ENCODE peak calls at places on chromosomes 3 and 15, in nine cellular contexts. One of them, this sample, is unnamed.

GRCh38 chr3:174936590-174936989 is 77.5 kb downstream of the NAALADL2 start:
- DNase-seq in brain microvascular endothelial cell: no peak
- DNase-seq in keratinocyte: no peak
- DNase-seq in ovary: no peak
- DNase-seq in GM23338: no peak
- DNase-seq in lung: no peak
- DNase-seq in SJSA1: no peak
- DNase-seq in esophagus squamous epithelium: no peak
- DNase-seq in A549: no peak
- DNase-seq in this sample: no peak

GRCh38 chr3:46668116-46668515 is 25.4 kb downstream of the ALS2CL start:
- DNase-seq in brain microvascular endothelial cell: no peak
- DNase-seq in keratinocyte: no peak
- DNase-seq in ovary: no peak
- DNase-seq in GM23338: no peak
- DNase-seq in lung: no peak
- DNase-seq in SJSA1: no peak
- DNase-seq in esophagus squamous epithelium: no peak
- DNase-seq in A549: no peak
- DNase-seq in this sample: no peak

GRCh38 chr3:128222771-128223386 is 69.6 kb downstream of the EEFSEC start:
- DNase-seq in brain microvascular endothelial cell: no peak
- DNase-seq in keratinocyte: no peak
- DNase-seq in ovary: no peak
- DNase-seq in GM23338: no peak
- DNase-seq in lung: no peak
- DNase-seq in SJSA1: no peak
- DNase-seq in esophagus squamous epithelium: no peak
- DNase-seq in A549: no peak
- DNase-seq in this sample: no peak

GRCh38 chr3:123385981-123386380 is 62.9 kb downstream of the ADCY5 start:
- DNase-seq in brain microvascular endothelial cell: no peak
- DNase-seq in keratinocyte: no peak
- DNase-seq in ovary: no peak
- DNase-seq in GM23338: no peak
- DNase-seq in lung: no peak
- DNase-seq in SJSA1: peak
- DNase-seq in esophagus squamous epithelium: no peak
- DNase-seq in A549: no peak
- DNase-seq in this sample: no peak

GRCh38 chr15:92801412-92801773 is 98.7 kb upstream of the CHD2 start:
- DNase-seq in brain microvascular endothelial cell: peak
- DNase-seq in keratinocyte: no peak
- DNase-seq in ovary: peak
- DNase-seq in GM23338: no peak
- DNase-seq in lung: no peak
- DNase-seq in SJSA1: peak
- DNase-seq in esophagus squamous epithelium: no peak
- DNase-seq in A549: no peak
- DNase-seq in this sample: no peak

GRCh38 chr3:21533047-21533446 is 218.0 kb downstream of the ZNF385D start:
- DNase-seq in brain microvascular endothelial cell: no peak
- DNase-seq in keratinocyte: no peak
- DNase-seq in ovary: no peak
- DNase-seq in GM23338: no peak
- DNase-seq in lung: no peak
- DNase-seq in SJSA1: no peak
- DNase-seq in esophagus squamous epithelium: no peak
- DNase-seq in A549: no peak
- DNase-seq in this sample: no peak

GRCh38 chr15:66390670-66391069 is 4.0 kb downstream of the MAP2K1 start:
- DNase-seq in brain microvascular endothelial cell: no peak
- DNase-seq in keratinocyte: peak
- DNase-seq in ovary: no peak
- DNase-seq in GM23338: no peak
- DNase-seq in lung: no peak
- DNase-seq in SJSA1: no peak
- DNase-seq in esophagus squamous epithelium: no peak
- DNase-seq in A549: no peak
- DNase-seq in this sample: peak

GRCh38 chr3:58214484-58215316 is 3.9 kb upstream of the DNASE1L3 start:
- DNase-seq in brain microvascular endothelial cell: peak
- DNase-seq in keratinocyte: peak
- DNase-seq in ovary: no peak
- DNase-seq in GM23338: peak
- DNase-seq in lung: no peak
- DNase-seq in SJSA1: no peak
- DNase-seq in esophagus squamous epithelium: no peak
- DNase-seq in A549: no peak
- DNase-seq in this sample: peak

GRCh38 chr15:90479656-90480055 is 50.1 kb upstream of the CRTC3 start:
- DNase-seq in brain microvascular endothelial cell: peak
- DNase-seq in keratinocyte: peak
- DNase-seq in ovary: no peak
- DNase-seq in GM23338: no peak
- DNase-seq in lung: peak
- DNase-seq in SJSA1: no peak
- DNase-seq in esophagus squamous epithelium: no peak
- DNase-seq in A549: no peak
- DNase-seq in this sample: peak

GRCh38 chr15:90483012-90483307 is 46.8 kb upstream of the CRTC3 start:
- DNase-seq in brain microvascular endothelial cell: no peak
- DNase-seq in keratinocyte: no peak
- DNase-seq in ovary: no peak
- DNase-seq in GM23338: no peak
- DNase-seq in lung: no peak
- DNase-seq in SJSA1: no peak
- DNase-seq in esophagus squamous epithelium: no peak
- DNase-seq in A549: no peak
- DNase-seq in this sample: no peak

GRCh38 chr15:90482124-90483011 is 47.4 kb upstream of the CRTC3 start:
- DNase-seq in brain microvascular endothelial cell: peak
- DNase-seq in keratinocyte: no peak
- DNase-seq in ovary: peak
- DNase-seq in GM23338: peak
- DNase-seq in lung: no peak
- DNase-seq in SJSA1: peak
- DNase-seq in esophagus squamous epithelium: no peak
- DNase-seq in A549: peak
- DNase-seq in this sample: no peak

GRCh38 chr15:90478981-90479481 is 50.7 kb upstream of the CRTC3 start:
- DNase-seq in brain microvascular endothelial cell: no peak
- DNase-seq in keratinocyte: no peak
- DNase-seq in ovary: no peak
- DNase-seq in GM23338: no peak
- DNase-seq in lung: no peak
- DNase-seq in SJSA1: no peak
- DNase-seq in esophagus squamous epithelium: no peak
- DNase-seq in A549: no peak
- DNase-seq in this sample: peak

DNA sequence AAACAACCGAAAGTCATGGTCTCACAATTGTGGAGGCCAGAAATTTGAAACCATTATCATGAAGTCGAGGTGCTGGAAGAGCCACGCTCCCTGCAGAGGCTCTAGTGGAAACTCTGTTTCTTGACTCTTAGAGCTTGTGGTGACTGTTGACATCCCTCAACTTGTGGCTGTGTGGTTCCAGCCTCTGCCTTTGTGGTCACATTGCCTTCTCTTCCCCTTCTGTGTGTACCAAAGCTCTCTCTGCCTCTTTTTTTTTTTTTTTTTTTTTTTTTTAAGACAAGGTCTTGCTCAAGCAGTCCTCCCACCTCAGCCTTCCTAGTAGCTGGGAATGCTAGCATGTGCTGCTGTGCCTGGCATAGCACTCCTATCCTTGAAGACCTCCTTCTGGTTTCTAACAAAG is 48.7 kb upstream of the CRTC3 start:
- DNase-seq in brain microvascular endothelial cell: no peak
- DNase-seq in keratinocyte: no peak
- DNase-seq in ovary: no peak
- DNase-seq in GM23338: no peak
- DNase-seq in lung: no peak
- DNase-seq in SJSA1: no peak
- DNase-seq in esophagus squamous epithelium: no peak
- DNase-seq in A549: no peak
- DNase-seq in this sample: no peak
- H3K27ac ChIP-seq in brain microvascular endothelial cell: no peak
- H3K27ac ChIP-seq in keratinocyte: no peak
- H3K27ac ChIP-seq in ovary: no peak
- H3K27ac ChIP-seq in GM23338: no peak
- H3K27ac ChIP-seq in lung: no peak
- H3K27ac ChIP-seq in SJSA1: no peak
- H3K27ac ChIP-seq in esophagus squamous epithelium: no peak
- H3K27ac ChIP-seq in A549: no peak
- H3K27ac ChIP-seq in this sample: no peak

GRCh38 chr3:188689101-188689574 is 482.6 kb upstream of the TPRG1 start:
- DNase-seq in brain microvascular endothelial cell: peak
- DNase-seq in keratinocyte: no peak
- DNase-seq in ovary: no peak
- DNase-seq in GM23338: no peak
- DNase-seq in lung: no peak
- DNase-seq in SJSA1: no peak
- DNase-seq in esophagus squamous epithelium: no peak
- DNase-seq in A549: no peak
- DNase-seq in this sample: no peak

GRCh38 chr3:188685789-188686188 is 486.0 kb upstream of the TPRG1 start:
- DNase-seq in brain microvascular endothelial cell: no peak
- DNase-seq in keratinocyte: no peak
- DNase-seq in ovary: no peak
- DNase-seq in GM23338: no peak
- DNase-seq in lung: no peak
- DNase-seq in SJSA1: no peak
- DNase-seq in esophagus squamous epithelium: no peak
- DNase-seq in A549: no peak
- DNase-seq in this sample: no peak

GRCh38 chr3:188690076-188690475 is 481.7 kb upstream of the TPRG1 start:
- DNase-seq in brain microvascular endothelial cell: no peak
- DNase-seq in keratinocyte: no peak
- DNase-seq in ovary: no peak
- DNase-seq in GM23338: no peak
- DNase-seq in lung: no peak
- DNase-seq in SJSA1: no peak
- DNase-seq in esophagus squamous epithelium: no peak
- DNase-seq in A549: no peak
- DNase-seq in this sample: no peak

GRCh38 chr3:188686319-188686718 is 485.5 kb upstream of the TPRG1 start:
- DNase-seq in brain microvascular endothelial cell: no peak
- DNase-seq in keratinocyte: no peak
- DNase-seq in ovary: no peak
- DNase-seq in GM23338: no peak
- DNase-seq in lung: no peak
- DNase-seq in SJSA1: no peak
- DNase-seq in esophagus squamous epithelium: no peak
- DNase-seq in A549: no peak
- DNase-seq in this sample: no peak

GRCh38 chr3:188687389-188687788 is 484.4 kb upstream of the TPRG1 start:
- DNase-seq in brain microvascular endothelial cell: peak
- DNase-seq in keratinocyte: no peak
- DNase-seq in ovary: no peak
- DNase-seq in GM23338: peak
- DNase-seq in lung: no peak
- DNase-seq in SJSA1: peak
- DNase-seq in esophagus squamous epithelium: no peak
- DNase-seq in A549: no peak
- DNase-seq in this sample: no peak
- H3K27ac ChIP-seq in brain microvascular endothelial cell: peak
- H3K27ac ChIP-seq in keratinocyte: no peak
- H3K27ac ChIP-seq in ovary: no peak
- H3K27ac ChIP-seq in GM23338: no peak
- H3K27ac ChIP-seq in lung: peak
- H3K27ac ChIP-seq in SJSA1: peak
- H3K27ac ChIP-seq in esophagus squamous epithelium: no peak
- H3K27ac ChIP-seq in A549: no peak
- H3K27ac ChIP-seq in this sample: no peak

DNA sequence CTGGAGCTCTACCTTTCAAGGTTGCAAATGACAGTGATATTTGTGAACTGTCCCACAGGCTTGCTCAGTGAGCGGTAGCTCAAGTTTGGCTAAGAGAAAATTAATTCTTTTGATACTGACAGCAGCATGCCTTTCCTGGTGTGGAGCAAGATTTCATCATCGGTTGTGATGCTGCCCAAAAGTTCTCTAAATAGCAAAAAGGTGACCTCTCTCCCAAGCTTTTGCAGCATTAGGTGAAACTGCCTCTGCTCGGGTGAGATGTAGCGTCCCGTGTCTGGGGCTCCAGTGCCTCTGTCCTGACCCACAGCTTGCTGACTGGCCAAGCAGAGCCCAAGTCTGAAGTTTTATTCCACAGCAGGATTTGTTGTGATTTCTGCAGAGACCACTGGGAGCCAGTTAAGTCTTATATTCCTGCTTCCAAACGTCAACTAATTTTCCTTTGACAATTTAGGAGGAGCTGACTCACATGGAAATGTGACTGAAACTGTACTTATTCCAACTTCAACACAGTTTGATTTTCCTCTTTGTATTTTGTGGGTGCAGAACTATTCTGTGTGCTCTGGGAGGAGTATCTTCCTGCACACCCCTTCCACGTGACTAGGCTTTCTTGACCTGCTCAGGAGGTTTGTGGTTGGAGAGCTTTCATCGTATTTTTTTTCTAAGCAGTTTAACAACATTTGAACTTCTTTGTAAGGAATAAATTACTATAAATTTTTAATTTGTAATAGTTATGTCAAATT is 5.9 kb downstream of the SYNM start:
- DNase-seq in brain microvascular endothelial cell: no peak
- DNase-seq in keratinocyte: no peak
- DNase-seq in ovary: no peak
- DNase-seq in GM23338: no peak
- DNase-seq in lung: no peak
- DNase-seq in SJSA1: no peak
- DNase-seq in esophagus squamous epithelium: no peak
- DNase-seq in A549: no peak
- DNase-seq in this sample: no peak
- H3K27ac ChIP-seq in brain microvascular endothelial cell: no peak
- H3K27ac ChIP-seq in keratinocyte: no peak
- H3K27ac ChIP-seq in ovary: no peak
- H3K27ac ChIP-seq in GM23338: no peak
- H3K27ac ChIP-seq in lung: peak
- H3K27ac ChIP-seq in SJSA1: no peak
- H3K27ac ChIP-seq in esophagus squamous epithelium: peak
- H3K27ac ChIP-seq in A549: no peak
- H3K27ac ChIP-seq in this sample: no peak

GRCh38 chr15:39783244-39783820 is 691 bp upstream of the FSIP1 start:
- DNase-seq in brain microvascular endothelial cell: no peak
- DNase-seq in keratinocyte: no peak
- DNase-seq in ovary: no peak
- DNase-seq in GM23338: peak
- DNase-seq in lung: no peak
- DNase-seq in SJSA1: no peak
- DNase-seq in esophagus squamous epithelium: no peak
- DNase-seq in A549: no peak
- DNase-seq in this sample: no peak

GRCh38 chr15:39785139-39785538 is 2.5 kb upstream of the FSIP1 start:
- DNase-seq in brain microvascular endothelial cell: no peak
- DNase-seq in keratinocyte: no peak
- DNase-seq in ovary: no peak
- DNase-seq in GM23338: no peak
- DNase-seq in lung: no peak
- DNase-seq in SJSA1: no peak
- DNase-seq in esophagus squamous epithelium: no peak
- DNase-seq in A549: no peak
- DNase-seq in this sample: peak

GRCh38 chr15:39785806-39786205 is 3.2 kb upstream of the FSIP1 start:
- DNase-seq in brain microvascular endothelial cell: no peak
- DNase-seq in keratinocyte: no peak
- DNase-seq in ovary: no peak
- DNase-seq in GM23338: no peak
- DNase-seq in lung: no peak
- DNase-seq in SJSA1: no peak
- DNase-seq in esophagus squamous epithelium: no peak
- DNase-seq in A549: no peak
- DNase-seq in this sample: no peak

GRCh38 chr15:39784125-39784524 is 1.5 kb upstream of the FSIP1 start:
- DNase-seq in brain microvascular endothelial cell: peak
- DNase-seq in keratinocyte: no peak
- DNase-seq in ovary: no peak
- DNase-seq in GM23338: no peak
- DNase-seq in lung: no peak
- DNase-seq in SJSA1: peak
- DNase-seq in esophagus squamous epithelium: no peak
- DNase-seq in A549: no peak
- DNase-seq in this sample: no peak

GRCh38 chr15:39784638-39785037 is 2.0 kb upstream of the FSIP1 start:
- DNase-seq in brain microvascular endothelial cell: no peak
- DNase-seq in keratinocyte: no peak
- DNase-seq in ovary: no peak
- DNase-seq in GM23338: no peak
- DNase-seq in lung: no peak
- DNase-seq in SJSA1: no peak
- DNase-seq in esophagus squamous epithelium: no peak
- DNase-seq in A549: no peak
- DNase-seq in this sample: no peak
- H3K27ac ChIP-seq in brain microvascular endothelial cell: no peak
- H3K27ac ChIP-seq in keratinocyte: no peak
- H3K27ac ChIP-seq in ovary: no peak
- H3K27ac ChIP-seq in GM23338: peak
- H3K27ac ChIP-seq in lung: no peak
- H3K27ac ChIP-seq in SJSA1: peak
- H3K27ac ChIP-seq in esophagus squamous epithelium: peak
- H3K27ac ChIP-seq in A549: no peak
- H3K27ac ChIP-seq in this sample: no peak